ENCODE peak calls at places on chromosomes 1 and 21, in four cellular contexts. W, Q, M and G are unnamed samples.

GRCh38 chr1:22291057-22291456 is 148.2 kb upstream of the WNT4 start:
- DNase-seq in M (no peak), W (no peak), Q (peak), G (no peak)

GRCh38 chr1:178532392-178532791 is 19.5 kb downstream of the TEX35 start:
- DNase-seq in Q (peak), W (peak), M (peak), G (peak)

GRCh38 chr1:156394835-156395461 is 25.9 kb downstream of the RHBG start:
- DNase-seq in M (no peak), W (no peak), Q (no peak), G (peak)

GRCh38 chr1:34785875-34786470 is 5.0 kb downstream of the GJB3 start:
- DNase-seq in W (no peak), Q (no peak), M (no peak), G (no peak)

GRCh38 chr1:228180271-228180987 is 14.8 kb downstream of the IBA57 start:
- DNase-seq in W (no peak), Q (no peak), M (peak), G (no peak)

GRCh38 chr1:8739377-8739776 is 78.1 kb downstream of the RERE start:
- DNase-seq in Q (no peak), W (peak), M (peak), G (no peak)

GRCh38 chr21:34900376-34900775 is 148.7 kb downstream of the RUNX1 start:
- DNase-seq in W (no peak), M (no peak), Q (no peak), G (no peak)

GRCh38 chr1:225567789-225568188 is 85.1 kb downstream of the ENAH start:
- DNase-seq in M (peak), Q (no peak), W (peak), G (no peak)

GRCh38 chr1:168145184-168146159 is 8.7 kb upstream of the GPR161 start:
- DNase-seq in Q (peak), W (peak), M (peak), G (peak)

GRCh38 chr1:118337346-118337745 is 152.3 kb upstream of the SPAG17 start:
- DNase-seq in M (no peak), W (no peak), Q (no peak), G (no peak)

GRCh38 chr1:114512595-114513280 is 1.7 kb upstream of the TRIM33 start:
- DNase-seq in Q (no peak), M (no peak), W (peak), G (no peak)

GRCh38 chr1:31239653-31240241 is at the start of gene NKAIN1:
- DNase-seq in M (no peak), Q (peak), W (no peak), G (no peak)

GRCh38 chr1:11069233-11069950 is 9.6 kb upstream of the SRM start:
- DNase-seq in Q (no peak), W (no peak), M (no peak), G (peak)

GRCh38 chr21:19870682-19871081 is 1127.5 kb upstream of the NCAM2 start:
- DNase-seq in W (no peak), M (no peak), Q (no peak), G (no peak)

GRCh38 chr1:89896105-89896942 is 75.5 kb downstream of the LRRC8D start:
- DNase-seq in M (no peak), W (peak), Q (no peak), G (no peak)

GRCh38 chr1:12124693-12125421 is 41.9 kb upstream of the TNFRSF1B start:
- DNase-seq in W (peak), M (peak), Q (peak), G (peak)

GRCh38 chr21:43274946-43275310 is 106.1 kb downstream of the CRYAA start:
- DNase-seq in W (no peak), M (no peak), Q (no peak), G (no peak)

GRCh38 chr1:147168626-147169058 is 3.6 kb downstream of the PRKAB2 start:
- DNase-seq in W (no peak), M (peak), Q (no peak), G (no peak)

GRCh38 chr21:46655230-46655629 is 19.8 kb downstream of the PRMT2 start:
- DNase-seq in M (no peak), W (no peak), Q (no peak), G (no peak)

DNA sequence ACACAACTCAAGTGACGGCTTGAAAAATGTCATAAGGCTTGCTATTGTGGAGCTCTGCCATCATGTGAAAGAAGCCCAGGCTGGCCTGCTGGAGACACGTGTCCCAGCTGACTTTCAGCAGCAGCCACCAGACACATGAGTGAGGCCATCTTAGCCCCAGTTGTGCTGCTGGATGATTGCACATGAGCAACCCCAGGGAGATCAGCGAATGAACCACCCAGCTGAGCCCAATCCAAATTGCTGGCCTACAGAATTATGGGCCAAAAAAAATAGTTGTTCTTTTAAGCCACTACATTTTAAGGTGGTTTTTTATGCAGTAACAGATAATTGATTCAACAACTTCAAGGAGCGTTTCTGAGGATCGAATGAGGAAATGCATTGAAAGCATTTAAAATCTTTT is 17.5 kb upstream of the CDA start:
- DNase-seq in W (no peak), Q (no peak), M (no peak), G (no peak)
- TF ChIP-seq GABPA in W (no peak), Q (no peak), M (no peak), G (no peak)

GRCh38 chr1:2574350-2574749 is 12.2 kb upstream of the PRXL2B start:
- DNase-seq in W (no peak), Q (no peak), M (no peak), G (no peak)
- H3K4me3 ChIP-seq in W (no peak), Q (no peak), M (no peak), G (no peak)

DNA sequence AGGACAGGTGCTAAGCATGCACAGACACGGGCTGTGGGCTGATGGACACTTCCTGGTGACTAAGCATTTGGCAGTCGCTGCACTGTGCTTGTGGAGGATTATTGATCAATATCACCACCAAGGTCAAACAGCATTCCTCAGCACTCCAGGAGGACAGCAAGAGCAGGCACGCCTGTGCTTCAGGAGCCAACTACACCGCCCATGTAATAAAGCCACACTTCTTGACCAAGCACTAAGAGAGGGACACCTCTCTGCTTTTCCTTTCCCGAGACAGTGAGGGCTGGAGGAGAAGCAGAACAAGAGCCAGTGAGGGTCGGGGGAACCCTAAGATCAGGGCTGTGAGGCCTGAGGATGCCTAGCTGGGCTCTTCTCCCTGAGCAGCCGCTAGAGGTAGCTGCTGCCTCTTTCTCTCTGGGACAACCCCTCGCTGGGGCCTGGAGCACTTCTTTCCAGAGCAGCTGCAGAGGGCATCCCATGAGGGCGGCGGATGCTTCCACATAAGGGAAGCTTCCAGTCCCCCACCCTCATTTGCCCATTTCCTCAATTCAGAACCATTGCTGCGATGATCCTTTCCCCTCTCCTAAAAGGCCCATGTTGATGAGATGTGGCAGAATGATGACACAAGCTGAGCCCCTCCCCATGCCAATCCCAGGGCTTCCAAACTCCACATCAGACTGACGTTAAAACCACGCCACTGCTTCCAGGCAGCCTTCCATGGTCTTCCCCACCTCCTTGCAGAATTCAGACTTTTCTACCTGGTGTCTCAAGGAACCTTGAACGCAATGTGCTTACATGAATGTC is 19.1 kb downstream of the RAB7B start:
- DNase-seq in M (peak), W (peak), Q (peak), G (peak)
- TF ChIP-seq GABPA in M (no peak), W (no peak), Q (no peak), G (no peak)

GRCh38 chr1:154607748-154608521 is at the start of gene ADAR:
- DNase-seq in Q (peak), M (peak), W (peak), G (peak)

GRCh38 chr1:154611150-154611865 is 3.3 kb upstream of the ADAR start:
- DNase-seq in M (no peak), W (no peak), Q (no peak), G (no peak)

GRCh38 chr1:154607084-154607747 is 770 bp downstream of the ADAR start:
- DNase-seq in M (peak), W (peak), Q (no peak), G (no peak)

GRCh38 chr1:154608522-154609294 is 722 bp upstream of the ADAR start:
- DNase-seq in Q (peak), M (peak), W (peak), G (no peak)

GRCh38 chr1:154609398-154610380 is 1.7 kb upstream of the ADAR start:
- DNase-seq in M (no peak), Q (peak), W (peak), G (no peak)
- H3K4me3 ChIP-seq in M (peak), Q (peak), W (no peak), G (no peak)

GRCh38 chr1:176877557-176877956 is 287.0 kb downstream of the ASTN1 start:
- DNase-seq in M (no peak), W (no peak), Q (no peak), G (no peak)

GRCh38 chr1:176878750-176879536 is 285.6 kb downstream of the ASTN1 start:
- DNase-seq in M (no peak), Q (peak), W (peak), G (no peak)

GRCh38 chr1:176884286-176884685 is 280.2 kb downstream of the ASTN1 start:
- DNase-seq in W (no peak), M (no peak), Q (no peak), G (no peak)

GRCh38 chr1:176879784-176880620 is 284.5 kb downstream of the ASTN1 start:
- DNase-seq in Q (no peak), W (peak), M (no peak), G (no peak)

DNA sequence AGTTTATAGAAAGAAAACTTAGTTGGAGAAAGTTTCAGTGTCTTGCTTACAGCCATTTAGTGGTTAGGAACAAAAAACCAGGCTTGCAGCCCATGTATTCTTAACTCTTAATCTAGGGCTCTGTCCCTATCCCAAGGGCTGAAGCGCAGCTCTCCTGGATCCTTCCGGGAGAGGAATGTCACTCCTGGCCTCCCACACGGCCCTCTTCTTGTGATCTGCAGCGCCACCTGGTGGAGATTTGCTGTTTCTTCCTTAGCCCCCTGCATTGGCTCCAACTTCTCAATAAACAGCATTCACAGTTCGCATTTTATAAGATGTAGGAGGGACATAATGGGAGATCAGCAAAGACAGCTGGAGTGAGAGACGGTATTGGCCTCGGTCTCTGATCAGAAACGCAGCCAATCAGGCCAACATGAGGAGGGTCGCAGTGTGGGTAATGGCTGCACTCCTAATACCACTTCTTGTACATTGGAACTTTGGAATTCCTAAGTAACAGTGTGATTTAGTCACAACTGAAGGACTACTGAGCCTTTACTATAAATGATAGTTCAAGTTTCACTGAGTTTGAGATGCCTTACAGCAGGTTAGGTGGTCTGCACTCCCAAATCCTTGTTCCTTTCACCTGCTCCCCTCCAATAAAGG is 283.4 kb downstream of the ASTN1 start:
- DNase-seq in M (peak), Q (peak), W (peak), G (peak)
- TF ChIP-seq GABPA in M (no peak), Q (no peak), W (no peak), G (no peak)

GRCh38 chr1:25631750-25632495 is 15.3 kb downstream of the MAN1C1 start:
- DNase-seq in M (no peak), Q (peak), W (no peak), G (no peak)
- H3K4me3 ChIP-seq in M (no peak), Q (no peak), W (no peak), G (no peak)

GRCh38 chr1:64155285-64155684 is 48.1 kb upstream of the UBE2U start:
- DNase-seq in Q (no peak), M (no peak), W (no peak), G (no peak)

GRCh38 chr1:64147759-64148158 is 55.7 kb upstream of the UBE2U start:
- DNase-seq in M (no peak), Q (no peak), W (no peak), G (no peak)

GRCh38 chr1:64150729-64151128 is 52.7 kb upstream of the UBE2U start:
- DNase-seq in M (no peak), Q (no peak), W (no peak), G (no peak)

DNA sequence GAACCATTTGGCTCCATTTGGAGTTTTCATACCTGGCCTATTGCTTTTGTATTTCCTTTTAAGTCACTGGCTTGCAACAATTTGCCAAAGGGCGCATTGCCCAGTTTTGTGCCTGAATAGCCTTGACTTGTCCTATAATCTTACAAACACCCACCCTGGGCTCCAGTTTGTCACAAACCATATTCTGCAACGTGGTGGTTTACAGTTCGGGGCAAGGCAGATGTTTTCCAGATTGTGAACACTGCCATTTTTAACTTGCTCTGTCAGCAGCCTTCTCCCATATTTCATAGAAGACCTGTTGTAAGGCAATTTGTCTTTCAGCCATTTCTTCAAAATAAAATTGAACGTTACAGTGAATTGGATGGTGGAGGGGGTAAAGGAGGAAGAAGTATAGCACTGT is 53.2 kb upstream of the UBE2U start:
- DNase-seq in M (no peak), W (no peak), Q (no peak), G (no peak)
- TF ChIP-seq GABPA in M (no peak), W (no peak), Q (no peak), G (no peak)

GRCh38 chr1:53037159-53037558 is 24.9 kb upstream of the PODN start:
- DNase-seq in M (no peak), W (no peak), Q (no peak), G (no peak)
- H3K4me3 ChIP-seq in M (no peak), W (no peak), Q (no peak), G (no peak)

DNA sequence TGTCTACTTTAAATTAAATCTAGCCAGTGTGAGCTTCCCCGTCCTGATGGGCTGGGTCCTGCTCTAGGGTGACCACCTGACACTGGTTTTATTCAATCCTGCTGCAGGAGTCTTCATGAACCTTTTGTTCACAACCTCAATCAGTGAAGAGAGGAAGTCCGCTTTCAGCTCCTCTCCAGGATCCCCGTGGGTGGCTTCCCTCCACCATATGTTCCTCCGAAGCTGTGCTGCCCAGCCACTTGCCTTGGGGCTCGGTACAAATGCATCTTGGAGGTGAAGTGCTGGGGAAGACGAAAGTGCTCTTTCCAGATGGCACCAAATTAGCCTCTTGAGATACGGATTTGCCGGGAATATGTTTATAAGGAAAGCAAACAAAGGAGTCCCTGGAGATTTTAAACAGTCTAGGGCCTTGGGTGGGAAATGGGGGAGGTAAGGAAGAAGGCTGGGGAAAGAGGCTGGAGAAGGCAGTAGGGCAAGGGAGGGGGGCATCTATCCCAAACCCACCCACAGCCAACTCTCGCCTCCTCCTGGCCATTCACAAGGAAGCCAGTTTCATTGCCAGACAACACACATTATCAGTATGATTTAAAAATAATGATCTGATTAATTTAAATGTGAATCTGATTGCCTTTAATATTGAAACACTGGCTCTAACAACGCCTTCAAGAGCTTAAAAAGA is 430.8 kb downstream of the DISC1 start:
- DNase-seq in M (no peak), W (no peak), Q (no peak), G (no peak)
- TF ChIP-seq GABPA in M (no peak), W (no peak), Q (no peak), G (no peak)